ENCODE peak calls at places on chromosomes 7 and 10, in eight cellular contexts. L, J, O, A, Z, C, F and D are unnamed samples.

GRCh38 chr10:21985541-21985940 is 18.0 kb downstream of the DNAJC1 start:
- DNase-seq in O (no peak), F (no peak), Z (no peak), J (no peak), A (no peak), L (no peak), C (no peak), D (no peak)

GRCh38 chr10:129411146-129411705 is 55.8 kb upstream of the MGMT start:
- DNase-seq in C (no peak), F (no peak), J (no peak), O (no peak), A (no peak), Z (no peak), L (peak; percentile 65), D (no peak)

GRCh38 chr7:120064565-120064964 is 208.4 kb upstream of the KCND2 start:
- DNase-seq in O (no peak), F (no peak), A (no peak), Z (no peak), J (no peak), L (no peak), C (no peak), D (no peak)

GRCh38 chr10:77795426-77796055 is 131.0 kb downstream of the DLG5 start:
- DNase-seq in Z (no peak), J (no peak), C (no peak), O (no peak), L (no peak), F (no peak), A (no peak), D (no peak)

GRCh38 chr7:20267482-20267881 is 50.3 kb upstream of the MACC1 start:
- DNase-seq in C (no peak), J (no peak), O (no peak), A (no peak), F (no peak), L (no peak), Z (no peak), D (no peak)

GRCh38 chr7:101362334-101363195 is at the start of gene COL26A1:
- DNase-seq in A (no peak), J (peak; percentile 3), L (no peak), O (no peak), C (peak; percentile 35), F (no peak), Z (no peak), D (no peak)

GRCh38 chr7:55276896-55277295 is 88.2 kb upstream of the LANCL2 start:
- DNase-seq in A (no peak), O (no peak), J (no peak), L (no peak), C (no peak), Z (no peak), F (no peak), D (no peak)

GRCh38 chr10:62019685-62020361 is 118.3 kb downstream of the ARID5B start:
- DNase-seq in L (no peak), Z (no peak), A (no peak), C (no peak), O (no peak), J (no peak), F (no peak), D (no peak)

GRCh38 chr10:3741688-3742461 is 43.1 kb downstream of the KLF6 start:
- DNase-seq in F (no peak), L (no peak), C (no peak), Z (no peak), A (no peak), O (no peak), J (no peak), D (no peak)

GRCh38 chr7:26515462-26515861 is 223.8 kb downstream of the SNX10 start:
- DNase-seq in J (no peak), F (peak; percentile 87), A (no peak), L (no peak), Z (peak; percentile 81), C (no peak), O (no peak), D (no peak)

GRCh38 chr10:36493511-36493880 is 631.9 kb upstream of the ANKRD30A start:
- DNase-seq in C (no peak), J (no peak), O (no peak), L (no peak), Z (no peak), F (no peak), A (peak; percentile 28), D (no peak)

GRCh38 chr7:135803143-135803542 is 54.5 kb upstream of the FAM180A start:
- DNase-seq in C (no peak), A (peak; percentile 7), L (no peak), J (no peak), F (no peak), O (no peak), Z (no peak), D (no peak)

GRCh38 chr10:125003901-125004467 is 62.1 kb downstream of the ZRANB1 start:
- DNase-seq in L (no peak), J (no peak), C (no peak), Z (no peak), A (no peak), F (no peak), O (no peak), D (no peak)